ENCODE peak calls at places on chromosomes 13 and 19, in nine cellular contexts. N is renal cortical epithelial cell; H is NCI-H524; R is fibroblast of pulmonary artery; D is stimulated activated CD4-positive, alpha-beta T cell treated with anti-CD3 and anti-CD28 coated beads, Interleukin-1b, Interleukin-23, amount 100 ng/mL, for 1 hour; Y is stimulated activated CD8-positive, alpha-beta memory T cell treated with anti-CD3 and anti-CD28 coated beads, Interleukin-15, amount 100 ng/mL, for 1 hour; K is kidney tubule cell; J is fibroblast of lung; U is breast epithelium. C is an unnamed sample.

GRCh38 chr13:99496322-99497142 is 4.7 kb upstream of the TM9SF2 start:
- DNase-seq in N (peak), H (no peak), R (peak), D (peak), Y (peak), K (no peak), J (peak), U (no peak), C (peak)

GRCh38 chr13:112453207-112453829 is 77.2 kb downstream of the SPACA7 start:
- DNase-seq in N (no peak), H (no peak), R (no peak), D (no peak), Y (no peak), K (no peak), J (no peak), U (no peak), C (no peak)

GRCh38 chr19:34732548-34733255 is 1.3 kb upstream of the ZNF181 start:
- DNase-seq in N (no peak), H (no peak), R (no peak), D (no peak), Y (no peak), K (no peak), J (no peak), U (no peak), C (no peak)

GRCh38 chr13:98847780-98848179 is 95.3 kb upstream of the SLC15A1 start:
- DNase-seq in N (no peak), H (no peak), R (peak), D (no peak), Y (no peak), K (no peak), J (no peak), U (no peak), C (no peak)

GRCh38 chr13:51675877-51676276 is 91.6 kb downstream of the WDFY2 start:
- DNase-seq in N (no peak), H (no peak), R (no peak), D (no peak), Y (no peak), K (no peak), J (no peak), U (no peak), C (no peak)

GRCh38 chr19:48969276-48970138 is 4.4 kb downstream of the FTL start:
- DNase-seq in N (no peak), H (no peak), R (no peak), D (no peak), Y (no peak), K (peak), J (no peak), U (no peak), C (no peak)

GRCh38 chr19:53906211-53907192 is 2.6 kb upstream of the CACNG7 start:
- DNase-seq in N (no peak), H (no peak), R (peak), D (peak), Y (peak), K (no peak), J (no peak), U (no peak), C (no peak)

GRCh38 chr19:11504502-11505031 is 1.1 kb downstream of the ZNF653 start:
- DNase-seq in N (no peak), H (no peak), R (no peak), D (no peak), Y (no peak), K (no peak), J (no peak), U (no peak), C (no peak)

GRCh38 chr13:33676700-33677048 is 141.3 kb upstream of the RFC3 start:
- DNase-seq in N (peak), H (peak), R (peak), D (no peak), Y (no peak), K (peak), J (peak), U (peak), C (no peak)

GRCh38 chr19:52191951-52192350 is 2.1 kb downstream of the PPP2R1A start:
- DNase-seq in N (no peak), H (no peak), R (no peak), D (no peak), Y (no peak), K (no peak), J (no peak), U (no peak), C (no peak)

GRCh38 chr19:36772341-36773222 is at the start of gene ZNF850:
- DNase-seq in N (peak), H (peak), R (peak), D (peak), Y (peak), K (peak), J (peak), U (peak), C (peak)

GRCh38 chr19:18486746-18487145 is 35.1 kb downstream of the ELL start:
- DNase-seq in N (no peak), H (no peak), R (no peak), D (no peak), Y (no peak), K (no peak), J (no peak), U (no peak), C (no peak)

GRCh38 chr19:5961969-5962945 is 15.7 kb downstream of the RANBP3 start:
- DNase-seq in N (no peak), H (no peak), R (peak), D (peak), Y (peak), K (peak), J (peak), U (peak), C (peak)

GRCh38 chr13:101700598-101700997 is 248.1 kb downstream of the ITGBL1 start:
- DNase-seq in N (peak), H (no peak), R (peak), D (no peak), Y (no peak), K (no peak), J (peak), U (no peak), C (no peak)

GRCh38 chr19:4066682-4067395 is at the start of gene ZBTB7A:
- DNase-seq in N (no peak), H (peak), R (peak), D (peak), Y (peak), K (peak), J (peak), U (peak), C (peak)

GRCh38 chr13:50261502-50261901 is 246.3 kb downstream of the KCNRG start:
- DNase-seq in N (no peak), H (no peak), R (no peak), D (no peak), Y (no peak), K (no peak), J (no peak), U (no peak), C (no peak)

C was measured in activated CD8-positive, alpha-beta memory T cell treated with anti-CD3 and anti-CD28 coated beads for 4 hours.